ENCODE peak calls at places on chromosome 18, in ten cellular contexts. Q is tibial artery; J is sigmoid colon; I is GM23248; L is gastrocnemius medialis; V is neural progenitor cell; U is HCT116; H is pancreas; X is CD8-positive, alpha-beta T cell; M is endothelial cell of umbilical vein. Y is an unnamed sample. For H3K4me1 and H3K27me3, the result is how much of the 10 kb centered on the place peaks cover.

GRCh38 chr18:12911025-12911927 is 27.2 kb upstream of the PTPN2 start:
- DNase-seq in Q (no peak), J (no peak), I (peak), L (no peak), V (no peak), U (no peak), H (no peak), X (peak), M (peak), Y (no peak)

GRCh38 chr18:77205769-77206168 is 43.9 kb upstream of the GALR1 start:
- DNase-seq in Q (no peak), J (no peak), I (no peak), L (no peak), V (no peak), U (no peak), H (no peak), X (no peak), M (no peak), Y (no peak)

GRCh38 chr18:62790836-62791772 is 75.8 kb downstream of the PHLPP1 start:
- DNase-seq in Q (no peak), J (no peak), I (peak), L (no peak), V (no peak), U (no peak), H (no peak), X (no peak), M (no peak), Y (no peak)

GRCh38 chr18:12656671-12657047 is 1.2 kb downstream of the SPIRE1 start:
- DNase-seq in Q (no peak), J (no peak), I (peak), L (no peak), V (no peak), U (no peak), H (no peak), X (no peak), M (peak), Y (no peak)

GRCh38 chr18:43484710-43485109 is 207.4 kb upstream of the SYT4 start:
- DNase-seq in Q (no peak), J (no peak), I (no peak), L (no peak), V (no peak), U (no peak), H (no peak), X (no peak), M (no peak), Y (no peak)

GRCh38 chr18:76524900-76525698 is 30.1 kb upstream of the ZNF516 start:
- DNase-seq in Q (no peak), J (no peak), I (peak), L (no peak), V (peak), U (no peak), H (peak), X (no peak), M (no peak), Y (no peak)

GRCh38 chr18:3129053-3129864 is 90.5 kb downstream of the MYOM1 start:
- DNase-seq in Q (peak), J (peak), I (peak), L (peak), V (peak), U (peak), H (peak), X (peak), M (peak), Y (peak)

GRCh38 chr18:72637319-72638113 is 93.4 kb upstream of the CBLN2 start:
- DNase-seq in Q (no peak), J (no peak), I (no peak), L (no peak), V (no peak), U (no peak), H (no peak), X (no peak), M (no peak), Y (no peak)

GRCh38 chr18:65363006-65363405 is 387.8 kb upstream of the CDH7 start:
- DNase-seq in Q (no peak), J (no peak), I (no peak), L (no peak), V (no peak), U (no peak), H (no peak), X (no peak), M (no peak), Y (no peak)

GRCh38 chr18:36757081-36757480 is 71.7 kb downstream of the TPGS2 start:
- DNase-seq in Q (no peak), J (no peak), I (peak), L (no peak), V (peak), U (peak), H (no peak), X (no peak), M (peak), Y (no peak)

GRCh38 chr18:51666717-51667320 is 469.3 kb upstream of the MEX3C start:
- DNase-seq in Q (no peak), J (peak), I (peak), L (no peak), V (peak), U (no peak), H (no peak), X (no peak), M (no peak), Y (no peak)

GRCh38 chr18:50654658-50655550 is 95.0 kb downstream of the MAPK4 start:
- DNase-seq in Q (peak), J (peak), I (no peak), L (peak), V (no peak), U (no peak), H (no peak), X (no peak), M (no peak), Y (no peak)

GRCh38 chr18:39795350-39795749 is 2159.7 kb upstream of the PIK3C3 start:
- DNase-seq in Q (no peak), J (no peak), I (no peak), L (no peak), V (no peak), U (no peak), H (no peak), X (no peak), M (no peak), Y (no peak)

GRCh38 chr18:12377556-12378553 is 828 bp upstream of the AFG3L2 start:
- DNase-seq in Q (no peak), J (no peak), I (peak), L (no peak), V (peak), U (no peak), H (no peak), X (no peak), M (no peak), Y (no peak)

GRCh38 chr18:63470751-63471150 is 6.0 kb upstream of the SERPINB5 start:
- DNase-seq in Q (no peak), J (no peak), I (no peak), L (no peak), V (no peak), U (no peak), H (no peak), X (no peak), M (no peak), Y (no peak)

GRCh38 chr18:40851014-40851429 is 1104.0 kb upstream of the PIK3C3 start:
- DNase-seq in Q (no peak), J (no peak), I (peak), L (no peak), V (no peak), U (no peak), H (no peak), X (no peak), M (no peak), Y (no peak)

GRCh38 chr18:36688020-36688965 is 140.5 kb downstream of the TPGS2 start:
- DNase-seq in Q (no peak), J (no peak), I (peak), L (no peak), V (peak), U (peak), H (peak), X (no peak), M (peak), Y (no peak)

GRCh38 chr18:55489034-55489741 is 98.8 kb downstream of the TCF4 start:
- DNase-seq in Q (no peak), J (no peak), I (no peak), L (no peak), V (no peak), U (no peak), H (no peak), X (no peak), M (no peak), Y (no peak)

GRCh38 chr18:62616331-62616805 is 93.5 kb downstream of the ZCCHC2 start:
- DNase-seq in Q (no peak), J (peak), I (peak), L (no peak), V (no peak), U (no peak), H (no peak), X (no peak), M (no peak), Y (no peak)

GRCh38 chr18:64115906-64116305 is 33.0 kb downstream of the LINC00305 start:
- DNase-seq in Q (no peak), J (no peak), I (no peak), L (no peak), V (no peak), U (no peak), H (no peak), X (no peak), M (no peak), Y (no peak)

GRCh38 chr18:78526923-78527775 is 452.5 kb upstream of the SALL3 start:
- DNase-seq in Q (no peak), J (no peak), I (no peak), L (no peak), V (peak), U (no peak), H (no peak), X (peak), M (no peak), Y (no peak)

GRCh38 chr18:44341759-44342158 is 338.9 kb upstream of the SETBP1 start:
- DNase-seq in Q (no peak), J (no peak), I (peak), L (no peak), V (no peak), U (no peak), H (no peak), X (no peak), M (no peak), Y (no peak)

GRCh38 chr18:45713239-45713638 is 10.7 kb upstream of the SLC14A1 start:
- DNase-seq in Q (no peak), J (no peak), I (no peak), L (no peak), V (no peak), U (no peak), H (no peak), X (no peak), M (no peak), Y (no peak)

GRCh38 chr18:13387856-13388548 is 169.4 kb downstream of the LDLRAD4 start:
- DNase-seq in Q (no peak), J (peak), I (peak), L (no peak), V (no peak), U (no peak), H (no peak), X (peak), M (peak), Y (peak)

GRCh38 chr18:61093967-61094366 is 239.3 kb upstream of the CDH20 start:
- DNase-seq in Q (no peak), J (no peak), I (no peak), L (no peak), V (no peak), U (no peak), H (no peak), X (no peak), M (no peak), Y (no peak)

GRCh38 chr18:53754154-53754553 is 470.3 kb downstream of the MBD2 start:
- DNase-seq in Q (no peak), J (no peak), I (no peak), L (no peak), V (peak), U (no peak), H (no peak), X (no peak), M (no peak), Y (no peak)

GRCh38 chr18:21703241-21703820 is 1.2 kb downstream of the ABHD3 start:
- DNase-seq in Q (no peak), J (no peak), I (no peak), L (no peak), V (no peak), U (no peak), H (no peak), X (no peak), M (no peak), Y (no peak)

GRCh38 chr18:61957801-61958516 is 65.2 kb upstream of the RNF152 start:
- DNase-seq in Q (no peak), J (no peak), I (no peak), L (no peak), V (no peak), U (no peak), H (no peak), X (no peak), M (peak), Y (no peak)

GRCh38 chr18:74895686-74896085 is 298.0 kb downstream of the ZNF407 start:
- DNase-seq in Q (no peak), J (no peak), I (peak), L (no peak), V (peak), U (peak), H (no peak), X (no peak), M (peak), Y (no peak)

GRCh38 chr18:33034941-33035340 is 262.1 kb upstream of the KLHL14 start:
- DNase-seq in Q (no peak), J (no peak), I (no peak), L (no peak), V (no peak), U (no peak), H (no peak), X (no peak), M (peak), Y (no peak)

GRCh38 chr18:1559563-1559962 is 654.9 kb downstream of the ADCYAP1 start:
- DNase-seq in Q (no peak), J (no peak), I (no peak), L (no peak), V (no peak), U (no peak), H (no peak), X (no peak), M (no peak), Y (no peak)

GRCh38 chr18:38019292-38019691 is 453.7 kb upstream of the CELF4 start:
- DNase-seq in Q (no peak), J (no peak), I (no peak), L (no peak), V (peak), U (no peak), H (no peak), X (no peak), M (no peak), Y (no peak)
- H3K4me3 ChIP-seq in Q (no peak), J (no peak), I (no peak), L (no peak), V (no peak), U (no peak), H (no peak), X (no peak), M (no peak), Y (no peak)

GRCh38 chr18:56637897-56638231 is 528 bp downstream of the TXNL1 start:
- DNase-seq in Q (peak), J (no peak), I (no peak), L (no peak), V (peak), U (no peak), H (no peak), X (no peak), M (no peak), Y (peak)

GRCh38 chr18:56638232-56639093 is at the start of gene TXNL1:
- DNase-seq in Q (peak), J (peak), I (peak), L (peak), V (peak), U (peak), H (peak), X (peak), M (peak), Y (peak)

GRCh38 chr18:56639094-56639361 is 636 bp upstream of the TXNL1 start:
- DNase-seq in Q (no peak), J (no peak), I (peak), L (no peak), V (peak), U (no peak), H (no peak), X (no peak), M (no peak), Y (no peak)

GRCh38 chr18:56632070-56633022 is 6.0 kb downstream of the TXNL1 start:
- DNase-seq in Q (no peak), J (no peak), I (no peak), L (no peak), V (no peak), U (no peak), H (no peak), X (no peak), M (no peak), Y (no peak)

GRCh38 chr18:56635007-56635406 is 3.4 kb downstream of the TXNL1 start:
- DNase-seq in Q (no peak), J (no peak), I (no peak), L (no peak), V (no peak), U (no peak), H (no peak), X (no peak), M (no peak), Y (no peak)
- H3K4me1 ChIP-seq in Q (under half), J (under half), I (under half), L (under half), V (under half), U (under half), H (under half), X (under half), M (under half), Y (under half)

GRCh38 chr18:24417465-24417864 is 9.0 kb upstream of the IMPACT start:
- DNase-seq in Q (no peak), J (no peak), I (no peak), L (no peak), V (no peak), U (no peak), H (no peak), X (no peak), M (no peak), Y (no peak)

GRCh38 chr18:24421831-24422230 is 4.6 kb upstream of the IMPACT start:
- DNase-seq in Q (no peak), J (no peak), I (no peak), L (no peak), V (no peak), U (no peak), H (no peak), X (no peak), M (no peak), Y (no peak)

GRCh38 chr18:24426073-24426397 is 435 bp upstream of the IMPACT start:
- DNase-seq in Q (no peak), J (no peak), I (no peak), L (no peak), V (no peak), U (no peak), H (no peak), X (no peak), M (no peak), Y (no peak)

DNA sequence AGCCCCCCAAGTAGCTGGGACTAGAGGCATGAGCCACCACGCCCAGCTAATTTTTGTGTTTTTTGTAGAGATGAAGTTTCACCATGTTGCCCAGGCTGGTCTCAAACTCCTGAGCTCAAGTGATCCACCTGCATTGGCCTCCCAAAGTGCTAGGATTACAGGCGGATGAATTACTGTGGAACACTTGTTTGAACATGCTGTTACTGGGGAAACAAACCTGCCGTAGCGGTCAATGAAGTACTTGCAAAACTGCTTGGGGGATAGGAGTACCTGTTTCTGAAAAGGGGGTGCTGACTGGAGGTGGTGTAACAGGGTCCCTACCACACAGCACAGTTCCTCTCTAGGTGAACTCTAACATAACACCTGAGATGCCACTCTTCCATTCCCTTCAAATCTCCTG is 5.9 kb upstream of the IMPACT start:
- DNase-seq in Q (no peak), J (no peak), I (no peak), L (no peak), V (no peak), U (no peak), H (no peak), X (no peak), M (no peak), Y (no peak)
- H3K27me3 ChIP-seq in Q (under half), J (under half), I (under half), L (under half), V (under half), U (under half), H (under half), X (under half), M (under half), Y (under half)

GRCh38 chr18:10404148-10404547 is 50.3 kb upstream of the APCDD1 start:
- DNase-seq in Q (no peak), J (no peak), I (no peak), L (no peak), V (peak), U (no peak), H (no peak), X (no peak), M (no peak), Y (no peak)

GRCh38 chr18:10406172-10406663 is 48.2 kb upstream of the APCDD1 start:
- DNase-seq in Q (no peak), J (no peak), I (no peak), L (no peak), V (peak), U (no peak), H (peak), X (no peak), M (peak), Y (no peak)

GRCh38 chr18:10402876-10403559 is 51.4 kb upstream of the APCDD1 start:
- DNase-seq in Q (no peak), J (no peak), I (no peak), L (no peak), V (peak), U (no peak), H (no peak), X (no peak), M (no peak), Y (no peak)

GRCh38 chr18:10403675-10404074 is 50.8 kb upstream of the APCDD1 start:
- DNase-seq in Q (no peak), J (no peak), I (no peak), L (no peak), V (peak), U (no peak), H (no peak), X (no peak), M (no peak), Y (no peak)

GRCh38 chr18:10405014-10405493 is 49.4 kb upstream of the APCDD1 start:
- DNase-seq in Q (no peak), J (no peak), I (peak), L (no peak), V (no peak), U (no peak), H (no peak), X (no peak), M (no peak), Y (no peak)
- H3K4me3 ChIP-seq in Q (no peak), J (no peak), I (peak), L (no peak), V (no peak), U (no peak), H (no peak), X (no peak), M (no peak), Y (no peak)

GRCh38 chr18:10528439-10528838 is 2.6 kb downstream of the NAPG start:
- DNase-seq in Q (no peak), J (no peak), I (no peak), L (no peak), V (no peak), U (no peak), H (no peak), X (no peak), M (no peak), Y (no peak)
- H3K4me1 ChIP-seq in Q (under half), J (under half), I (under half), L (under half), V (under half), U (under half), H (under half), X (under half), M (under half), Y (under half)

DNA sequence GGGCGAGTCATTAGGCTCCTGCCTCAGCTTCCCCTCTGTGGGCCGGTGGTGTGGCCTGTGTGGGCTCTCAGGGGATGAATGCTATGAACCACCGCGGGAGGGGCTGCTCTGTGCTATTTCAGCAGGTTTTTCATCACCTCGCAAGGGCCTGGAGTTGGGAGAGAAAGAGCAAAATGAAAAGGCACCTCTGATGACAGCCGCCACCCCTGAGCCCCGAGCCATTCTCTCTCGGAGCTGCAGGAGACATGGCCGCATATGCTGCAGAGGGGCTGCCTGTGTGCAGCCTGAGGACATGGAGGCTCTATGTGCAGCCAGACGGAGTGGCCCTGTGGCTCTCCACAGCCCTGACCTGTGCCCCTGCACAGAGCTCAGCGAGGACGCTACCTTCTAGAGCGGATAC is 96.2 kb upstream of the CTDP1 start:
- DNase-seq in Q (peak), J (no peak), I (no peak), L (no peak), V (no peak), U (no peak), H (no peak), X (no peak), M (no peak), Y (peak)
- H3K27me3 ChIP-seq in Q (under half), J (under half), I (under half), L (under half), V (under half), U (under half), H (under half), X (under half), M (under half), Y (under half)

DNA sequence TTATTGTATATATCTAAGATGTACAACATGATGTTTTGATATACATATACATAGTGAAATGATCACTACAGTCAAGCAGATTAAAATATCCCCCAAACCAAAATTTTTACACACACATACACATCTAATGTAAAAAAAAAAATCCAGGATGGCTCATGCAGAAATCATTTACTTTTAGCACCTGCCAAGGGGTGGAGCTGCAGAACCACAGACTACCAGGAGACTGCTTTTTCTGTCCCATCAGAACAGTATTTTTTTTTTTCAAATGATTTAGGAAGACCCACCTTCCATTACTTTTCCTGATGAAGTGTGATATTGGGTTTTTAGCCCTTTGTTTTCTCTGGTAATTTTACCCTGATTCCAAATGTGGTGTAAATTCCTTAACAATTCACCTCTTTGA is 61.9 kb downstream of the AQP4 start:
- DNase-seq in Q (no peak), J (no peak), I (no peak), L (no peak), V (no peak), U (no peak), H (no peak), X (no peak), M (no peak), Y (no peak)
- H3K4me3 ChIP-seq in Q (no peak), J (no peak), I (no peak), L (no peak), V (no peak), U (no peak), H (no peak), X (no peak), M (no peak), Y (no peak)

GRCh38 chr18:8742382-8743361 is 37.3 kb downstream of the MTCL1 start:
- DNase-seq in Q (no peak), J (no peak), I (peak), L (no peak), V (no peak), U (no peak), H (no peak), X (no peak), M (peak), Y (no peak)
- H3K4me1 ChIP-seq in Q (under half), J (half or more), I (under half), L (under half), V (under half), U (under half), H (under half), X (under half), M (half or more), Y (under half)

GRCh38 chr18:59276047-59276446 is 2.8 kb upstream of the RAX start:
- DNase-seq in Q (no peak), J (no peak), I (no peak), L (no peak), V (peak), U (no peak), H (no peak), X (no peak), M (no peak), Y (no peak)
- H3K27me3 ChIP-seq in Q (under half), J (under half), I (half or more), L (half or more), V (half or more), U (under half), H (under half), X (under half), M (half or more), Y (under half)